ENCODE peak calls at places on chromosomes 12 and 14, in seven cellular contexts. One of them, this sample, is unnamed.

GRCh38 chr12:47978598-47978873 is 15.1 kb downstream of the TMEM106C start:
- DNase-seq in IMR-90: no peak
- DNase-seq in H1: no peak
- DNase-seq in neuronal stem cell: no peak
- DNase-seq in trophoblast cell: no peak
- DNase-seq in H9: no peak
- DNase-seq in mesenchymal stem cell: no peak
- DNase-seq in this sample: no peak

GRCh38 chr14:63473194-63473788 is 69.9 kb downstream of the PPP2R5E start:
- DNase-seq in H9: no peak
- DNase-seq in H1: no peak
- DNase-seq in trophoblast cell: peak
- DNase-seq in IMR-90: no peak
- DNase-seq in neuronal stem cell: no peak
- DNase-seq in mesenchymal stem cell: peak
- DNase-seq in this sample: peak

GRCh38 chr14:92659765-92660561 is 88.5 kb downstream of the LGMN start:
- DNase-seq in trophoblast cell: peak
- DNase-seq in mesenchymal stem cell: no peak
- DNase-seq in neuronal stem cell: no peak
- DNase-seq in H1: no peak
- DNase-seq in IMR-90: no peak
- DNase-seq in H9: no peak
- DNase-seq in this sample: no peak

GRCh38 chr12:28742791-28743190 is 406.3 kb upstream of the FAR2 start:
- DNase-seq in trophoblast cell: no peak
- DNase-seq in neuronal stem cell: no peak
- DNase-seq in H9: no peak
- DNase-seq in H1: no peak
- DNase-seq in IMR-90: peak
- DNase-seq in mesenchymal stem cell: peak
- DNase-seq in this sample: no peak

GRCh38 chr12:50621435-50622304 is 116.9 kb downstream of the DIP2B start:
- DNase-seq in neuronal stem cell: peak
- DNase-seq in trophoblast cell: no peak
- DNase-seq in IMR-90: no peak
- DNase-seq in mesenchymal stem cell: no peak
- DNase-seq in H1: no peak
- DNase-seq in H9: no peak
- DNase-seq in this sample: peak

GRCh38 chr12:90086281-90086680 is 377.6 kb upstream of the ATP2B1 start:
- DNase-seq in IMR-90: peak
- DNase-seq in trophoblast cell: peak
- DNase-seq in H9: no peak
- DNase-seq in H1: no peak
- DNase-seq in neuronal stem cell: no peak
- DNase-seq in mesenchymal stem cell: peak
- DNase-seq in this sample: no peak

GRCh38 chr14:72550513-72550912 is 343.4 kb downstream of the DPF3 start:
- DNase-seq in trophoblast cell: no peak
- DNase-seq in H9: no peak
- DNase-seq in IMR-90: no peak
- DNase-seq in neuronal stem cell: no peak
- DNase-seq in mesenchymal stem cell: no peak
- DNase-seq in H1: no peak
- DNase-seq in this sample: no peak

GRCh38 chr14:66495214-66496098 is 9.3 kb downstream of the CCDC196 start:
- DNase-seq in neuronal stem cell: peak
- DNase-seq in H1: no peak
- DNase-seq in trophoblast cell: peak
- DNase-seq in H9: peak
- DNase-seq in mesenchymal stem cell: peak
- DNase-seq in IMR-90: peak
- DNase-seq in this sample: peak

GRCh38 chr12:114403044-114403689 is 2.8 kb downstream of the TBX5 start:
- DNase-seq in H9: peak
- DNase-seq in neuronal stem cell: peak
- DNase-seq in trophoblast cell: no peak
- DNase-seq in IMR-90: peak
- DNase-seq in H1: peak
- DNase-seq in mesenchymal stem cell: no peak
- DNase-seq in this sample: peak

GRCh38 chr14:73397810-73398209 is 60.5 kb downstream of the NUMB start:
- DNase-seq in H1: no peak
- DNase-seq in trophoblast cell: no peak
- DNase-seq in H9: no peak
- DNase-seq in mesenchymal stem cell: peak
- DNase-seq in IMR-90: no peak
- DNase-seq in neuronal stem cell: no peak
- DNase-seq in this sample: peak

GRCh38 chr14:93337143-93337753 is 4.4 kb upstream of the BTBD7 start:
- DNase-seq in neuronal stem cell: no peak
- DNase-seq in IMR-90: no peak
- DNase-seq in trophoblast cell: no peak
- DNase-seq in H1: no peak
- DNase-seq in mesenchymal stem cell: no peak
- DNase-seq in H9: peak
- DNase-seq in this sample: peak

GRCh38 chr14:22047105-22047504 is 373.5 kb upstream of the OR4E1 start:
- DNase-seq in H9: peak
- DNase-seq in H1: no peak
- DNase-seq in neuronal stem cell: peak
- DNase-seq in mesenchymal stem cell: no peak
- DNase-seq in IMR-90: no peak
- DNase-seq in trophoblast cell: peak
- DNase-seq in this sample: peak

DNA sequence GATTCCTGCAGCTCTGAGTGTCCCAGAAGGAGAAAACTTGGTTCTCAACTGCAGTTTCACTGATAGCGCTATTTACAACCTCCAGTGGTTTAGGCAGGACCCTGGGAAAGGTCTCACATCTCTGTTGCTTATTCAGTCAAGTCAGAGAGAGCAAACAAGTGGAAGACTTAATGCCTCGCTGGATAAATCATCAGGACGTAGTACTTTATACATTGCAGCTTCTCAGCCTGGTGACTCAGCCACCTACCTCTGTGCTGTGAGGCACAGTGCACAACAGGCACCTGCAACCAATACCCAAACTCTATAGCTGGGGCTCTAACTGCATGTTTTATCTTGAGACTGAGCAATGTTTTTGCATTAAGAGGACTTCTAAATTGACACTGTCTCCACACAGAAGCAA is 379.2 kb upstream of the OR4E1 start:
- DNase-seq in trophoblast cell: no peak
- DNase-seq in IMR-90: no peak
- DNase-seq in H9: no peak
- DNase-seq in neuronal stem cell: no peak
- DNase-seq in mesenchymal stem cell: no peak
- DNase-seq in H1: no peak
- DNase-seq in this sample: no peak
- H2AK5ac ChIP-seq in trophoblast cell: no peak
- H2AK5ac ChIP-seq in IMR-90: no peak
- H2AK5ac ChIP-seq in H9: no peak
- H2AK5ac ChIP-seq in neuronal stem cell: no peak
- H2AK5ac ChIP-seq in mesenchymal stem cell: no peak
- H2AK5ac ChIP-seq in H1: no peak
- H2AK5ac ChIP-seq in this sample: no peak

GRCh38 chr14:100404419-100404818 is 81.3 kb downstream of the SLC25A47 start:
- DNase-seq in mesenchymal stem cell: no peak
- DNase-seq in H1: no peak
- DNase-seq in neuronal stem cell: no peak
- DNase-seq in IMR-90: no peak
- DNase-seq in H9: no peak
- DNase-seq in trophoblast cell: no peak
- DNase-seq in this sample: no peak
- H4K8ac ChIP-seq in mesenchymal stem cell: peak
- H4K8ac ChIP-seq in H1: no peak
- H4K8ac ChIP-seq in neuronal stem cell: no peak
- H4K8ac ChIP-seq in IMR-90: no peak
- H4K8ac ChIP-seq in H9: no peak
- H4K8ac ChIP-seq in trophoblast cell: no peak
- H4K8ac ChIP-seq in this sample: no peak

DNA sequence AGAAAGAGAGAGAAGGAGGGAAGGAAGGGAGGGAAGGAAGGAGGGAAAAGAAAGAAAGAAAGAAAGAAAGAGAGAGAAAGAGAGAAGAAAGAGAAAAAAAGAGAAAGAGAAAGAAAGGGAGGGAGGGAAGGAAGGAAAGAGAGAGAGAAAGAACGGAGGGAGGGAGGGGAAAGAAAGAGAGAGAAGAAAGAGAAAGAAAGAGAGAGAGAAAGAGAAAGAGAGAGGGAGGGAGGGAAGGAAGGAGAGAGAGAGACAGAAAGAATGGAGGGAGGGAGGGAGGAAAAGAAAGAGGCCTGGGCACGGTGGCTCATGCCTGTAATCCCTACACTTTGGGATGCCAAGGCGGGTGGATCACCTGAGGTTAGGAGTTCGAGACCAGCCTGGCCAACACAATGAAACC is 5.1 kb upstream of the ANAPC5 start:
- DNase-seq in H1: no peak
- DNase-seq in IMR-90: no peak
- DNase-seq in neuronal stem cell: no peak
- DNase-seq in H9: no peak
- DNase-seq in trophoblast cell: no peak
- DNase-seq in mesenchymal stem cell: no peak
- DNase-seq in this sample: no peak
- H2AK5ac ChIP-seq in H1: no peak
- H2AK5ac ChIP-seq in IMR-90: no peak
- H2AK5ac ChIP-seq in neuronal stem cell: no peak
- H2AK5ac ChIP-seq in H9: no peak
- H2AK5ac ChIP-seq in trophoblast cell: no peak
- H2AK5ac ChIP-seq in mesenchymal stem cell: no peak
- H2AK5ac ChIP-seq in this sample: no peak

GRCh38 chr14:62062645-62063044 is 300.4 kb downstream of the SNAPC1 start:
- DNase-seq in H1: no peak
- DNase-seq in neuronal stem cell: no peak
- DNase-seq in H9: no peak
- DNase-seq in mesenchymal stem cell: no peak
- DNase-seq in trophoblast cell: no peak
- DNase-seq in IMR-90: no peak
- DNase-seq in this sample: no peak

GRCh38 chr14:62064741-62065323 is 302.6 kb downstream of the SNAPC1 start:
- DNase-seq in H9: no peak
- DNase-seq in neuronal stem cell: no peak
- DNase-seq in trophoblast cell: no peak
- DNase-seq in IMR-90: no peak
- DNase-seq in H1: no peak
- DNase-seq in mesenchymal stem cell: no peak
- DNase-seq in this sample: no peak

GRCh38 chr14:62071029-62071428 is 308.8 kb downstream of the SNAPC1 start:
- DNase-seq in neuronal stem cell: no peak
- DNase-seq in H1: no peak
- DNase-seq in H9: no peak
- DNase-seq in IMR-90: peak
- DNase-seq in mesenchymal stem cell: peak
- DNase-seq in trophoblast cell: no peak
- DNase-seq in this sample: peak

GRCh38 chr14:62066304-62066703 is 304.1 kb downstream of the SNAPC1 start:
- DNase-seq in mesenchymal stem cell: no peak
- DNase-seq in IMR-90: peak
- DNase-seq in H9: no peak
- DNase-seq in neuronal stem cell: no peak
- DNase-seq in trophoblast cell: no peak
- DNase-seq in H1: no peak
- DNase-seq in this sample: no peak
- H4K8ac ChIP-seq in mesenchymal stem cell: no peak
- H4K8ac ChIP-seq in IMR-90: no peak
- H4K8ac ChIP-seq in H9: no peak
- H4K8ac ChIP-seq in neuronal stem cell: no peak
- H4K8ac ChIP-seq in trophoblast cell: no peak
- H4K8ac ChIP-seq in H1: no peak
- H4K8ac ChIP-seq in this sample: no peak

GRCh38 chr12:19316420-19316819 is 122.9 kb upstream of the AEBP2 start:
- DNase-seq in neuronal stem cell: no peak
- DNase-seq in IMR-90: peak
- DNase-seq in H9: no peak
- DNase-seq in trophoblast cell: no peak
- DNase-seq in mesenchymal stem cell: peak
- DNase-seq in H1: no peak
- DNase-seq in this sample: no peak

GRCh38 chr12:19312637-19313036 is 126.7 kb upstream of the AEBP2 start:
- DNase-seq in IMR-90: no peak
- DNase-seq in H9: no peak
- DNase-seq in neuronal stem cell: no peak
- DNase-seq in trophoblast cell: no peak
- DNase-seq in H1: no peak
- DNase-seq in mesenchymal stem cell: no peak
- DNase-seq in this sample: no peak

GRCh38 chr12:19306366-19306765 is 132.9 kb upstream of the AEBP2 start:
- DNase-seq in trophoblast cell: peak
- DNase-seq in H1: no peak
- DNase-seq in mesenchymal stem cell: no peak
- DNase-seq in H9: no peak
- DNase-seq in IMR-90: no peak
- DNase-seq in neuronal stem cell: no peak
- DNase-seq in this sample: no peak

GRCh38 chr12:19307451-19307850 is 131.8 kb upstream of the AEBP2 start:
- DNase-seq in neuronal stem cell: no peak
- DNase-seq in IMR-90: no peak
- DNase-seq in H1: no peak
- DNase-seq in H9: no peak
- DNase-seq in mesenchymal stem cell: no peak
- DNase-seq in trophoblast cell: no peak
- DNase-seq in this sample: no peak

GRCh38 chr12:19311165-19311564 is 128.1 kb upstream of the AEBP2 start:
- DNase-seq in trophoblast cell: no peak
- DNase-seq in H9: no peak
- DNase-seq in H1: no peak
- DNase-seq in IMR-90: no peak
- DNase-seq in mesenchymal stem cell: no peak
- DNase-seq in neuronal stem cell: no peak
- DNase-seq in this sample: no peak
- H2AK5ac ChIP-seq in trophoblast cell: no peak
- H2AK5ac ChIP-seq in H9: no peak
- H2AK5ac ChIP-seq in H1: no peak
- H2AK5ac ChIP-seq in IMR-90: no peak
- H2AK5ac ChIP-seq in mesenchymal stem cell: no peak
- H2AK5ac ChIP-seq in neuronal stem cell: no peak
- H2AK5ac ChIP-seq in this sample: no peak

GRCh38 chr12:46517579-46517962 is 145.0 kb upstream of the SLC38A2 start:
- DNase-seq in H1: no peak
- DNase-seq in mesenchymal stem cell: no peak
- DNase-seq in neuronal stem cell: no peak
- DNase-seq in H9: no peak
- DNase-seq in trophoblast cell: no peak
- DNase-seq in IMR-90: no peak
- DNase-seq in this sample: peak
- H4K8ac ChIP-seq in H1: no peak
- H4K8ac ChIP-seq in mesenchymal stem cell: no peak
- H4K8ac ChIP-seq in neuronal stem cell: no peak
- H4K8ac ChIP-seq in H9: no peak
- H4K8ac ChIP-seq in trophoblast cell: no peak
- H4K8ac ChIP-seq in IMR-90: no peak
- H4K8ac ChIP-seq in this sample: no peak